ENCODE peak calls at places on chromosomes 4 and X, in ten cellular contexts. N is lower leg skin, T is PC-3, B is fibroblast of lung, C is uterus, W is cardiac fibroblast, D is A549, G is keratinocyte, Z is ascending aorta, A is heart right ventricle. K is an unnamed sample.

GRCh38 chr4:44425614-44426208 is 22.9 kb downstream of the KCTD8 start:
- DNase-seq in N (no peak), T (peak), B (peak), C (no peak), W (peak), D (no peak), G (no peak), Z (no peak), A (no peak), K (no peak)

GRCh38 chr4:81032805-81033684 is 2.5 kb downstream of the BMP3 start:
- DNase-seq in N (no peak), T (peak), B (no peak), C (no peak), W (no peak), D (no peak), G (no peak), Z (no peak), A (no peak), K (peak)

GRCh38 chr4:82780398-82781231 is 18.0 kb downstream of the SCD5 start:
- DNase-seq in N (peak), T (no peak), B (peak), C (peak), W (peak), D (no peak), G (no peak), Z (no peak), A (peak), K (peak)

GRCh38 chrX:24728530-24728929 is 34.8 kb downstream of the POLA1 start:
- DNase-seq in N (no peak), T (no peak), B (no peak), C (no peak), W (no peak), D (no peak), G (no peak), Z (no peak), A (no peak), K (no peak)

GRCh38 chrX:134542485-134542884 is 82.5 kb downstream of the HPRT1 start:
- DNase-seq in N (no peak), T (peak), B (peak), C (no peak), W (peak), D (no peak), G (no peak), Z (no peak), A (no peak), K (no peak)

GRCh38 chr4:15078682-15079642 is 76.7 kb downstream of the CPEB2 start:
- DNase-seq in N (no peak), T (peak), B (peak), C (no peak), W (peak), D (no peak), G (no peak), Z (no peak), A (no peak), K (peak)

GRCh38 chr4:108166441-108167315 is 2.1 kb downstream of the LEF1 start:
- DNase-seq in N (no peak), T (peak), B (peak), C (no peak), W (no peak), D (no peak), G (no peak), Z (no peak), A (no peak), K (peak)

GRCh38 chrX:84453351-84454246 is 48.7 kb downstream of the HDX start:
- DNase-seq in N (no peak), T (peak), B (no peak), C (no peak), W (no peak), D (no peak), G (no peak), Z (no peak), A (no peak), K (peak)

GRCh38 chr4:10106421-10107039 is 10.1 kb downstream of the WDR1 start:
- DNase-seq in N (peak), T (peak), B (peak), C (peak), W (peak), D (peak), G (peak), Z (peak), A (no peak), K (peak)
- H3K4me3 ChIP-seq in N (no peak), T (peak), B (no peak), C (peak), W (peak), D (peak), G (peak), Z (peak), A (peak), K (peak)

GRCh38 chr4:128186623-128187022 is 101.0 kb downstream of the PGRMC2 start:
- DNase-seq in N (no peak), T (no peak), B (no peak), C (no peak), W (no peak), D (no peak), G (no peak), Z (no peak), A (no peak), K (no peak)

DNA sequence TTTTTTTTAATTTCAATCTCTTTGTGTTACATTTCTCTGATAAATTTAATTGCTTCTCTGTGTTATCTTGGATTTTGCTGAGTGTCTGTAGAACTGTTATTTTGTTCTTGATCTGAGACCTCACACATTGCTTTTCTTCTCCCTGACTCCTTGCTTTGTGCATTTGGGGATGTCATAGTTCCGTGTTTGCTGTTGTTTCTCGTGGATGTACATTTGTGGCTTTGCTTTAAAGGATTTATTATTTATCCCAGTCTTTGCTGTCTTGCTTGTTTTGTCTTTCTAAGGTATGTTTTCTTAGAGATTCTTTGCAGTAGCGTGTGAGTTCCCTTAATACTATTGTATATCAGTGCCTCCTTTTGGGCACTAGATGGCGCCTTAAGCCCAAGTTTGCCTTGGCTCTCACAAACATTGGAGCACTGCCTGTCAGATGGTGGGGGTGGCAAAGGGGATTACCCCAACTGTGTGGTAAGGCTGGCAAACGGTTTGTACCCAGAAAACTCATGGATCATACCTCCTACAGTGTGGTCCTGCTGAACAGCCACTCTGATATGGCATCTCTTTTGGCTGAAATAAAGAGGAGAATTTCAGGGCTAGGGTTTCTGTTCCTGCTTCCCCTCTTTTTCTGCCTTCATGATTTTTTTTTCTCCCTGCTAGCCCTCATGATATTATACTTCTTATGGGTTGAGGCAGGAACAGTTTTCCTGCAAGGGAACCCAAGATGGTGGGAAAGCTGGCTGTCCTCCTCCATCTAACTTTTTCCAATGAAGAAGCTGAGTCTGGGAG is 96.3 kb downstream of the PGRMC2 start:
- DNase-seq in N (peak), T (peak), B (peak), C (peak), W (peak), D (peak), G (peak), Z (no peak), A (peak), K (peak)
- TF ChIP-seq CTCF in N (no peak), T (peak), B (peak), C (peak), W (peak), D (peak), G (peak), Z (peak), A (peak), K (peak)

GRCh38 chr4:72318771-72319170 is 250.2 kb downstream of the ADAMTS3 start:
- DNase-seq in N (no peak), T (peak), B (no peak), C (no peak), W (no peak), D (no peak), G (no peak), Z (no peak), A (no peak), K (peak)
- H3K4me3 ChIP-seq in N (no peak), T (peak), B (no peak), C (no peak), W (no peak), D (no peak), G (no peak), Z (no peak), A (no peak), K (no peak)

GRCh38 chr4:76251448-76252270 is at the start of gene FAM47E:
- DNase-seq in N (no peak), T (peak), B (peak), C (peak), W (peak), D (peak), G (no peak), Z (peak), A (peak), K (peak)
- TF ChIP-seq CTCF in N (no peak), T (peak), B (peak), C (peak), W (peak), D (peak), G (no peak), Z (peak), A (peak), K (peak)

DNA sequence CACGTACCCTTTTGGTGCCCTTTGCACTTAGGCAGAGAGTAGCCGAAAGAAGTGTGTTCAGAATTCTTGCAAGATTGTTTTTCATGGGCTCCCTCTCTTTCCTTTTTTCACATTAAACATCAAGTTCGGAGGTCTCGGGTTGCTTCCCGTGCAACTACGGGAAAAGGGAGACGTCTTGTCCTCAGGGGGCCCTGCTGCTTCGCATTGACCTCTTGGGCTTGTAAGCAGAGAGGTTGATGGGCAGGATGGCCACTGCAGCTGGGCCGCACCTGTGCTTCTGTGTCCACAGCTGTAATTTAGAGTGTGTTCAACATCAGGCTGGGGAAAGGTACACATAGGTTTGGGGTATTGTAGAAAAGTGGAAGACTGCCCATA is 109.7 kb downstream of the SPRY1 start:
- DNase-seq in N (no peak), T (no peak), B (no peak), C (no peak), W (no peak), D (no peak), G (no peak), Z (no peak), A (no peak), K (no peak)
- H3K4me3 ChIP-seq in N (no peak), T (peak), B (no peak), C (peak), W (peak), D (peak), G (no peak), Z (peak), A (peak), K (peak)

DNA sequence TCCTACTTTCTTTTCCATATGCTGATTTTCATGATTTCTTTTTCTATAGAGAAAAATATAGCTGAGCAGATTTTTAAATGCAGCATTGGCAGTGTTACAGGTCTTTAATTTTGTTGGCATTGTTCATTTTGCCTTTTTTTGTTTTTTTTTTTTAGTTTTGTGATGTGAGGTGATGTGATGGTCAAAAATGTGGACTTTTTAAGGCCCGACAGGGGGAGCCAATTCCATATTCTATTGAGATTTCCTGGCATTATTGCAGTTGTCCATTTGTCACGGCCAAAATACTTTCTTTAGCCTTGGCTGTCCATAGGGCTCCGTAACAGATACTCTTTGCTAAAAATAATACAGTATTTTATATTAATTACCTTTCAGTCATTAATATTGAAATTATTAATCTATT is 47.8 kb downstream of the SLIT2 start:
- DNase-seq in N (no peak), T (peak), B (peak), C (no peak), W (peak), D (no peak), G (no peak), Z (no peak), A (no peak), K (no peak)
- TF ChIP-seq CTCF in N (no peak), T (peak), B (peak), C (no peak), W (peak), D (no peak), G (peak), Z (peak), A (no peak), K (peak)

GRCh38 chrX:107714196-107714811 is 61.3 kb downstream of the TSC22D3 start:
- DNase-seq in N (no peak), T (no peak), B (peak), C (no peak), W (peak), D (no peak), G (no peak), Z (no peak), A (no peak), K (no peak)

GRCh38 chrX:107711521-107712041 is 64.0 kb downstream of the TSC22D3 start:
- DNase-seq in N (no peak), T (no peak), B (no peak), C (no peak), W (no peak), D (no peak), G (no peak), Z (no peak), A (no peak), K (no peak)

GRCh38 chrX:107715331-107716044 is 60.1 kb downstream of the TSC22D3 start:
- DNase-seq in N (no peak), T (no peak), B (no peak), C (no peak), W (peak), D (no peak), G (no peak), Z (no peak), A (no peak), K (no peak)

GRCh38 chrX:107712231-107713204 is 63.1 kb downstream of the TSC22D3 start:
- DNase-seq in N (peak), T (no peak), B (peak), C (no peak), W (peak), D (no peak), G (no peak), Z (no peak), A (no peak), K (no peak)

DNA sequence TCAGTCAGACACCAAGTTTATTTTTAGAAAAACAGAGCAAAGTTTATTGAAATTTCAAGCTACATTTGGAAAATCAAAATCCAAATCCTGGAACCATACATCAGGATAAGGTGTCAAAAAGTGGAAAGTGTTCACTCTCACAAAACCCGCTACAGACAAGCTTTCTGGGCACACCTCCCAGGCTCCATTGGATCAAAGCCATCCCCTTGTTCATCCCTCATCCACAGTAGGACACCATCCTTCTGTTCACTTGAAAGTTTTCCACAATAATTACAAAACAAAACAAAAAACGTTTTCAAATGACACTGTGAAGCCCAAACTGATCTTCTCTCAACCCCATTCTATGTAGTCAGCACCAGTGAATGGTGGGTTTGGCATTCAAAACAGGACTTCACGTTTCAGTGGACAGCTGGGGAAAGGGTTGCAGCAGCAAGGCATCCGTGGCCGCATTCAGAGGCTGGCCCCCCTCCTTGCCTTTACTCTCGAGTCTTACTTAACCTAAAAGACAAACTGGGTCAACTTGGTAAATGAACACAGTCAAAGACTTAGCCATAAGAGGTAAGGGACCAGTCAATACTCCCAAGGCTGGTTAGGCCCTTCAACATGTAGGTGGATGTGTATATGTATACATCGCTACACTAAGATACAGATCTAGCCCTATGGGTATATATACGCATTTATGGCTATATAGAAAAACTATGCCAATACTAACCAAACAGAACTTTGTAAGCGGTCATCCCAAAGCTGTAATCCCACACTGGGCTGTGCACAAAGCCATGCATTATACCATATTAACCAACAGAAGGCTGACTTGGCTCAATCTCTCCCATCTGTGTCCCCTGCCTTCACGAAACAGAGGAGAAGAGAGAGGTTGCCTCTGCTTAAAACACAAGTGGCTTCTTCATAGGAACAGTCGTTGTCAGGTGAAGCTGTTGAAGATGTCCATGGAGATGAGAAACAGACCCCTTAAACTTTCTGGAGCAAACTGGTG is 62.1 kb downstream of the TSC22D3 start:
- DNase-seq in N (no peak), T (no peak), B (peak), C (peak), W (peak), D (no peak), G (no peak), Z (no peak), A (no peak), K (no peak)
- H3K4me3 ChIP-seq in N (peak), T (no peak), B (no peak), C (peak), W (peak), D (no peak), G (no peak), Z (peak), A (peak), K (no peak)

DNA sequence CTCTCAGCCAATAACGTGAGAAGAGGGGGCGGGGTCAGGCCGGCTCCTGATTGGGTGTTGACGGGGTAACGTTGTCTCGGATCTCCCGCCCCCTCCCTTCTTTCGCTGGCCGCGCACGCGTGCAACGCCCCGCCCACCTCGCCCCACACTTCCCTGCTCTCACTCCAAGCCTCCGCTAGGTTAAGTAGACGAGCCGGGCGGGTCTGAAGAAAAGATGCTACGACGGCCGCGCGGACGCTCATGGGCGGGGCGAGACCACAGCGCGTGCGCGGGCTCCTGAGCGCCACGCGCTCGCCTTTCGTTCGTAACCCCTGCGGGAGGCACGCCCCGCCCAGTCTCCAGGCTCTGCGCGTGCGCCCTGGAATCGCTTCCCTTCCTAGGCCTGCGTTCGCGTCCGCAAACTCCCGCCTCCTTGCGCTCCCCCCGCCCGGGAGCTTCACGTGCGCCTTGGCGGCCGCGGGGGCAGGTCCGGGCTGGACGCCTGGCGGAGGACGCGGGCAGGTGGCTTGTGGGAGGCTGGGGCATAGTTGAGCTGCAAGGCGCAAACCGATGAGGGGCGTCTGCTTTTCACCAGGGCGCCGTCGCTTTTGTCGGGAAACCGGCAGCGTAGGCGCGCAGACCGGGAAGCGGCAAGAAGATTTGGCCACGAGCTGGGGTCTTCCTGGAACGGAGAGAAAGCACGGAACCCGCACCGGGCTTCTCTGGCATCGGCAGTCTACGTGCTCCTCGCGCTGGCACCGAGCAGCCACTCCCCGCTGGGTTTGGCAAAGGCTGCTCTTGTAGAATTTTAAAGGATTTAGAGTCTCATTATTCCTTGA is 467 bp upstream of the PGRMC2 start:
- DNase-seq in N (peak), T (peak), B (peak), C (peak), W (peak), D (peak), G (peak), Z (peak), A (peak), K (peak)
- TF ChIP-seq CTCF in N (no peak), T (no peak), B (peak), C (peak), W (peak), D (no peak), G (no peak), Z (peak), A (no peak), K (no peak)

GRCh38 chrX:19805054-19805690 is 82.2 kb downstream of the SH3KBP1 start:
- DNase-seq in N (no peak), T (no peak), B (no peak), C (no peak), W (no peak), D (no peak), G (no peak), Z (no peak), A (no peak), K (peak)

GRCh38 chrX:19800821-19801220 is 86.6 kb downstream of the SH3KBP1 start:
- DNase-seq in N (no peak), T (no peak), B (no peak), C (no peak), W (no peak), D (no peak), G (no peak), Z (no peak), A (no peak), K (no peak)

GRCh38 chrX:19807414-19807813 is 80.0 kb downstream of the SH3KBP1 start:
- DNase-seq in N (no peak), T (no peak), B (no peak), C (no peak), W (no peak), D (no peak), G (no peak), Z (no peak), A (no peak), K (no peak)

GRCh38 chrX:19799319-19800182 is 87.8 kb downstream of the SH3KBP1 start:
- DNase-seq in N (peak), T (no peak), B (peak), C (no peak), W (peak), D (no peak), G (no peak), Z (no peak), A (no peak), K (peak)

DNA sequence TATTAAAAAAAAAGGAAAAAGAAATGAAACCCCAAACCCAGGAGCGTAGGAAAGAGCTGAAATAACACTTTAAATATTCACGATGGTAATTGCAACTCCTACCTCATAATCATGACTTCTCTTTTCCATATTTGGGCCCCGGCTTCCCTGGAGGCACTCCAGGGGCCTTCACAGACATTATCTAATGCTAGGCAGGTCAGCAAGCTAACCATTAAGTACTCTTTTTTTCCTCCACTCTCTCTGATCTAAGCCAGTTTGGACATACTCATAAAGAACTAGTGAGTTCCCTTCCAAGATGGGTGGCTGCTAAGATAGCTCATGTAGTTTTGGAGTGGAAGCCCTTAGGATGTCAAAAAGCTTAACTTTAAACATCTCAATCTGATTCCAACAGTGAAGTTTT is 83.2 kb downstream of the SH3KBP1 start:
- DNase-seq in N (no peak), T (no peak), B (no peak), C (no peak), W (no peak), D (no peak), G (no peak), Z (no peak), A (no peak), K (no peak)
- H3K4me3 ChIP-seq in N (no peak), T (no peak), B (no peak), C (no peak), W (no peak), D (no peak), G (no peak), Z (no peak), A (no peak), K (no peak)

K was measured in foreskin fibroblast.